ENCODE peak calls at places on chromosomes 5 and 9, in five cellular contexts. F is choroid plexus epithelial cell, N is cardiac fibroblast, G is sigmoid colon, M is foreskin fibroblast. E is an unnamed sample.
A peak's percentile ranks its signal among the peaks of the same experiment; 100 is the strongest.

GRCh38 chr9:124663046-124663961 is 107.8 kb downstream of the NR6A1 start:
- DNase-seq in M (no peak), G (no peak), F (no peak), N (peak; percentile 11), E (no peak)

GRCh38 chr9:21710792-21711191 is 91.6 kb upstream of the MTAP start:
- DNase-seq in F (peak; percentile 19), G (no peak), N (no peak), M (no peak), E (no peak)

GRCh38 chr5:94425396-94425795 is 193.0 kb downstream of the KIAA0825 start:
- DNase-seq in N (no peak), M (no peak), F (no peak), G (no peak), E (no peak)

GRCh38 chr5:76041863-76042262 is 41.3 kb upstream of the SV2C start:
- DNase-seq in F (no peak), M (no peak), N (no peak), G (no peak), E (no peak)

GRCh38 chr9:3879731-3880493 is 354.1 kb upstream of the RFX3 start:
- DNase-seq in F (no peak), G (no peak), M (no peak), N (no peak), E (no peak)

GRCh38 chr5:57889558-57889957 is 406.9 kb upstream of the ACTBL2 start:
- DNase-seq in N (peak; percentile 65), M (peak; percentile 25), G (no peak), F (peak; percentile 82), E (no peak)

GRCh38 chr5:41641621-41642020 is 131.2 kb upstream of the PLCXD3 start:
- DNase-seq in G (no peak), F (peak; percentile 47), N (peak; percentile 59), M (no peak), E (no peak)

GRCh38 chr5:39209924-39210323 is 9.4 kb downstream of the FYB1 start:
- DNase-seq in M (no peak), N (no peak), G (no peak), F (no peak), E (no peak)

GRCh38 chr5:527646-528591 is 3.7 kb upstream of the SLC9A3 start:
- DNase-seq in G (no peak), M (no peak), F (no peak), N (no peak), E (peak; percentile 72)

GRCh38 chr5:80072103-80073073 is 37.2 kb downstream of the THBS4 start:
- DNase-seq in M (peak; percentile 32), F (no peak), N (no peak), G (no peak), E (no peak)

GRCh38 chr5:143133721-143134120 is 269.8 kb downstream of the NR3C1 start:
- DNase-seq in F (no peak), N (peak; percentile 89), M (no peak), G (no peak), E (no peak)

GRCh38 chr5:132060501-132061161 is at the start of gene IL3:
- DNase-seq in M (no peak), G (peak; percentile 26), N (no peak), F (no peak), E (peak; percentile 13)

GRCh38 chr5:73188764-73189521 is 15.9 kb downstream of the TMEM174 start:
- DNase-seq in N (peak; percentile 2), F (peak; percentile 73), G (no peak), M (no peak), E (no peak)

GRCh38 chr5:76082790-76083554 is at the start of gene SV2C:
- DNase-seq in M (no peak), G (no peak), N (peak; percentile 1), F (peak; percentile 13), E (peak; percentile 55)

GRCh38 chr5:158119852-158120708 is 261.1 kb upstream of the CLINT1 start:
- DNase-seq in N (no peak), G (no peak), M (peak; percentile 32), F (peak; percentile 58), E (no peak)

GRCh38 chr9:84589514-84589913 is 80.0 kb upstream of the NTRK2 start:
- DNase-seq in M (no peak), N (no peak), F (no peak), G (no peak), E (no peak)

GRCh38 chr5:144191998-144192397 is 21.3 kb downstream of the KCTD16 start:
- DNase-seq in N (peak; percentile 71), F (peak; percentile 93), M (peak; percentile 46), G (no peak), E (peak; percentile 66)

GRCh38 chr5:137022043-137022442 is 477.1 kb downstream of the SPOCK1 start:
- DNase-seq in G (no peak), M (no peak), N (peak; percentile 67), F (no peak), E (no peak)

GRCh38 chr5:51651889-51652288 is 268.6 kb downstream of the ISL1 start:
- DNase-seq in G (no peak), N (peak; percentile 6), F (no peak), M (no peak), E (no peak)

GRCh38 chr5:72302171-72302570 is 17.9 kb downstream of the MRPS27 start:
- DNase-seq in F (no peak), G (no peak), M (no peak), N (no peak), E (no peak)

GRCh38 chr9:89605181-89606048 is 603 bp downstream of the GADD45G start:
- DNase-seq in N (peak; percentile 39), M (no peak), F (peak; percentile 44), G (peak; percentile 87), E (peak; percentile 63)

GRCh38 chr5:56450766-56451165 is 217.6 kb upstream of the ANKRD55 start:
- DNase-seq in F (no peak), G (no peak), M (no peak), N (no peak), E (no peak)

GRCh38 chr9:122442568-122442967 is 35.2 kb downstream of the OR1J1 start:
- DNase-seq in M (no peak), N (no peak), G (no peak), F (no peak), E (no peak)

GRCh38 chr9:130996672-130997394 is 12.1 kb upstream of the LAMC3 start:
- DNase-seq in M (no peak), F (no peak), G (no peak), N (no peak), E (no peak)

GRCh38 chr9:69120380-69121154 is 53.5 kb upstream of the TJP2 start:
- DNase-seq in G (no peak), N (no peak), F (peak; percentile 23), M (no peak), E (peak; percentile 55)

DNA sequence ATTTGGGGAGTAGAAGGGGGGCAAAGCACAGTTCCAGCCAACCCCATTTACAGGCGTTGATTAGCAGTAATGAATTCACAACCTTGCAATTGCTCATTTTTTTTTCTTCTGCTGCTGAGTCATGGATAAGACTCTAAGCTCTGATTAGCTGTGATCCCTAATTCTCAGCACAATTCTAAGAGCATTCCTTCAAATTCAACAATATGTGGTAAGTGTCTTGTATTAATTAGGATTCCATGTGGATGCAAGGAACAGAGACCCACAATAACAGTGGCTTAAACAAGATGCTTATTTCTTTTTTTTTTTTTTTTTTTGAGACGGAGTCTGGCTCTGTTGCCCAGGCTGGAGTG is 133.4 kb downstream of the PALM2AKAP2 start:
- DNase-seq in F (no peak), M (no peak), N (peak; percentile 39), G (no peak), E (no peak)
- TF ChIP-seq CTCF in F (no peak), M (no peak), N (no peak), G (no peak), E (no peak)

GRCh38 chr9:108130896-108131295 is 641.3 kb upstream of the KLF4 start:
- DNase-seq in M (no peak), F (no peak), G (no peak), N (no peak), E (no peak)

GRCh38 chr9:108119530-108120113 is 630.1 kb upstream of the KLF4 start:
- DNase-seq in F (no peak), M (no peak), G (no peak), N (peak; percentile 23), E (no peak)

GRCh38 chr9:108125541-108125940 is 636.0 kb upstream of the KLF4 start:
- DNase-seq in F (no peak), G (no peak), M (no peak), N (no peak), E (no peak)
- TF ChIP-seq CTCF in F (peak; percentile 54), G (no peak), M (peak; percentile 23), N (peak; percentile 53), E (peak; percentile 11)

GRCh38 chr5:124962735-124963134 is 216.3 kb upstream of the ZNF608 start:
- DNase-seq in G (no peak), F (no peak), M (no peak), N (no peak), E (no peak)

GRCh38 chr5:124963236-124963929 is 216.9 kb upstream of the ZNF608 start:
- DNase-seq in G (no peak), M (peak; percentile 88), F (peak; percentile 95), N (peak; percentile 89), E (no peak)

GRCh38 chr5:124957063-124957462 is 210.6 kb upstream of the ZNF608 start:
- DNase-seq in M (no peak), G (no peak), N (no peak), F (no peak), E (no peak)

GRCh38 chr5:124961517-124961916 is 215.1 kb upstream of the ZNF608 start:
- DNase-seq in N (no peak), M (no peak), F (no peak), G (no peak), E (no peak)

DNA sequence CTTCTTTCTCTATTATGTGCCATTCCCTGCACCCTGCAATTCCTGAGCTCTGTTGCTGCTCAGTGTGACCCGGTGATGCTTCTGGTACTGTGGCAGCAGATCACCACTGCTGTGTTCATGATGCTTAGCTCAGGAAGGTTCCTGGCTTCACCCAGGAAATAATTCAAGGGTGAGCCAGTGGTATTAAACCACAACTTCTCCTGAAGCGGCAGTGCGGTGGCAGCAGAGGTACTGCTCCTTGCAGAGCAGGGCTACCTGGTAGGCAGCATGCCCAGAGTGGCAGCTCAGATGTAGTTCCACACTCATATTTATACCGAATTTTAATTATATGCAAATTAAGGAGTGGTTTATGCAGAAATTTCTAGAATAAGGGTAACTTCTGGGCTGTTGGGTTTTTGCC is 213.8 kb upstream of the ZNF608 start:
- DNase-seq in M (no peak), F (no peak), G (no peak), N (no peak), E (no peak)
- TF ChIP-seq CTCF in M (no peak), F (no peak), G (no peak), N (no peak), E (no peak)

GRCh38 chr5:140072812-140073211 is 29.7 kb upstream of the NRG2 start:
- DNase-seq in N (no peak), F (no peak), M (no peak), G (no peak), E (no peak)

GRCh38 chr5:140073296-140073695 is 30.2 kb upstream of the NRG2 start:
- DNase-seq in N (peak; percentile 33), F (peak; percentile 38), M (no peak), G (no peak), E (peak; percentile 45)

GRCh38 chr5:140076142-140076541 is 33.0 kb upstream of the NRG2 start:
- DNase-seq in M (no peak), G (no peak), N (no peak), F (no peak), E (no peak)

GRCh38 chr5:140076788-140077187 is 33.7 kb upstream of the NRG2 start:
- DNase-seq in F (no peak), G (no peak), M (no peak), N (no peak), E (no peak)

DNA sequence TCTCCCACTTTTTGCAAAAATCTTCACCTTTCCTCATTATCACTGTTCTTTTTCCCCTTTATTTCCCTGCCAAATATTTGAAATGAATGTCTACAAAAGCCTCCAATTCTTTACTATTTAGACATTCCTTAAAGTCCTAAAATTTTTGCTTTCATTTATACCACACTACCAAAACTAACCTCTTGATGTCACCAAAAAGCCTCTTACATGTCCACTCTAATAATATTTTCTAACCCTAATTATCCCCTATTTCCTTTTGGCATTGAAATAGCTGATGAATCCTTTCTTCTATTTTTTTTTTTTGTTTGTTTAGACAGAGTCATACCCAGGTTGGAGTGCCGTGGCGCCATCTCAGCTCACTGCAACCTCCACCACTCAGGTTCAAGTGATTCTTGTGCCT is 32.3 kb upstream of the NRG2 start:
- DNase-seq in F (peak; percentile 39), N (peak; percentile 31), G (no peak), M (no peak), E (peak; percentile 21)
- TF ChIP-seq CTCF in F (no peak), N (no peak), G (no peak), M (no peak), E (no peak)

E was measured in GM13976.